ENCODE peak calls at places on chromosomes 12 and 14, in seven cellular contexts. L, C, E, U, D, K and V are unnamed samples.
A peak's percentile ranks its signal among the peaks of the same experiment; 100 is the strongest.

GRCh38 chr14:64937821-64938193 is 4.7 kb downstream of the GPX2 start:
- DNase-seq in L (peak; percentile 46), C (no peak), E (no peak), U (no peak), D (no peak), K (no peak), V (no peak)

GRCh38 chr14:95876769-95877490 is at the start of gene TUNAR:
- DNase-seq in L (peak; percentile 50), C (peak; percentile 73), E (no peak), U (no peak), D (no peak), K (no peak), V (no peak)

GRCh38 chr14:64640839-64641238 is 63.4 kb upstream of the PLEKHG3 start:
- DNase-seq in L (no peak), C (no peak), E (no peak), U (no peak), D (no peak), K (no peak), V (no peak)

GRCh38 chr14:104874571-104875411 is 9.7 kb downstream of the CEP170B start:
- DNase-seq in L (peak; percentile 0), C (no peak), E (no peak), U (no peak), D (no peak), K (no peak), V (no peak)

GRCh38 chr12:20128926-20129325 is 239.4 kb upstream of the PDE3A start:
- DNase-seq in L (no peak), C (no peak), E (no peak), U (no peak), D (no peak), K (no peak), V (no peak)

GRCh38 chr12:94701711-94702110 is 51.4 kb upstream of the TMCC3 start:
- DNase-seq in L (no peak), C (no peak), E (no peak), U (no peak), D (no peak), K (no peak), V (no peak)

GRCh38 chr12:29782821-29783772 is 645 bp downstream of the TMTC1 start:
- DNase-seq in L (peak; percentile 81), C (peak; percentile 77), E (no peak), U (peak; percentile 43), D (no peak), K (no peak), V (no peak)

GRCh38 chr12:65450610-65451009 is 172.1 kb downstream of the MSRB3 start:
- DNase-seq in L (no peak), C (no peak), E (no peak), U (no peak), D (no peak), K (no peak), V (no peak)

GRCh38 chr12:6632026-6632978 is 3.5 kb downstream of the LPAR5 start:
- DNase-seq in L (no peak), C (peak; percentile 61), E (no peak), U (no peak), D (peak; percentile 46), K (peak; percentile 69), V (peak; percentile 62)

GRCh38 chr12:105773501-105773900 is 365.3 kb downstream of the NUAK1 start:
- DNase-seq in L (no peak), C (no peak), E (no peak), U (no peak), D (no peak), K (no peak), V (no peak)

GRCh38 chr12:65495233-65495632 is 216.8 kb downstream of the MSRB3 start:
- DNase-seq in L (peak; percentile 77), C (no peak), E (no peak), U (no peak), D (no peak), K (no peak), V (no peak)

GRCh38 chr14:33809456-33809855 is 141.4 kb downstream of the EGLN3 start:
- DNase-seq in L (no peak), C (no peak), E (no peak), U (no peak), D (no peak), K (no peak), V (no peak)

GRCh38 chr12:62709321-62709720 is 225.6 kb downstream of the PPM1H start:
- DNase-seq in L (no peak), C (no peak), E (no peak), U (no peak), D (no peak), K (no peak), V (no peak)

GRCh38 chr12:26017484-26018211 is 59.2 kb downstream of the RASSF8 start:
- DNase-seq in L (peak; percentile 61), C (peak; percentile 85), E (peak; percentile 67), U (no peak), D (no peak), K (peak; percentile 2), V (no peak)

GRCh38 chr12:109987615-109988014 is 8.6 kb downstream of the GIT2 start:
- DNase-seq in L (no peak), C (no peak), E (no peak), U (no peak), D (no peak), K (no peak), V (peak; percentile 26)

GRCh38 chr14:37466623-37467088 is 128.4 kb downstream of the FOXA1 start:
- DNase-seq in L (no peak), C (no peak), E (no peak), U (no peak), D (no peak), K (no peak), V (no peak)

DNA sequence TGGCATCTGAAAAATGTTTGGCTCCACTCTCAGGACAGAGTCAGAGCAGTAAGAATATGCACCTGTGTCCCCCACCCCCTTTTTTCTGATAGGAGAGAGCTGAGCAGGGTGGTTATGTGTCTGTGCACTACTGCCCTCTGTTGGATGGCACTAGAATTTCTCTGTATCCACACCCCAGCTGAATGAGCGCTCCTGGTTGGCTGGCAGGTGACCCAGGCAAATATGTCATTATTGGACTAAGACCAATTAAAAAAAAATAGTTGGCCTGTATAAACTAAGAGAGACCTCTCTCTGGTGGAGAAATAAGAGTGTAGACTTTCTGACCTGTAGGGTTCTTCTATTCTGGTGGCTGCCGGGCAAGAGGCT is 107.0 kb downstream of the PTCSC3 start:
- DNase-seq in L (peak; percentile 41), C (peak; percentile 71), E (peak; percentile 24), U (no peak), D (no peak), K (peak; percentile 16), V (peak; percentile 43)
- H3K27ac ChIP-seq in L (no peak overlapping the region), C (no peak overlapping the region), E (no peak overlapping the region), U (no peak overlapping the region), D (no peak overlapping the region), K (no peak overlapping the region), V (no peak overlapping the region)

GRCh38 chr14:24535737-24536136 is 27.7 kb upstream of the CMA1 start:
- DNase-seq in L (no peak), C (no peak), E (no peak), U (no peak), D (no peak), K (no peak), V (no peak)
- H3K4me3 ChIP-seq in L (no peak overlapping the region), C (no peak overlapping the region), E (no peak overlapping the region), U (no peak overlapping the region), D (no peak overlapping the region), K (no peak overlapping the region), V (no peak overlapping the region)

GRCh38 chr12:13176257-13176656 is 20.3 kb upstream of the EMP1 start:
- DNase-seq in L (no peak), C (no peak), E (no peak), U (no peak), D (no peak), K (no peak), V (no peak)
- H3K4me1 ChIP-seq in L (peaks cover 84% of the 10 kb centered on the region), C (peaks cover 43% of the 10 kb centered on the region), E (no peaks in the 10 kb centered on the region), U (peaks cover 41% of the 10 kb centered on the region), D (peaks cover 14% of the 10 kb centered on the region), K (peaks cover 18% of the 10 kb centered on the region), V (peaks cover 10% of the 10 kb centered on the region)

GRCh38 chr12:51270067-51270846 is at the start of gene SMAGP:
- DNase-seq in L (peak; percentile 66), C (peak; percentile 89), E (no peak), U (peak; percentile 64), D (peak; percentile 34), K (peak; percentile 54), V (peak; percentile 47)
- H3K27ac ChIP-seq in L (peak within 1 kb of the TSS; percentile 78), C (no peak within 1 kb of the TSS), E (no peak within 1 kb of the TSS), U (peak within 1 kb of the TSS; percentile 84), D (peak within 1 kb of the TSS; percentile 42), K (peak within 1 kb of the TSS; percentile 25), V (no peak within 1 kb of the TSS)

DNA sequence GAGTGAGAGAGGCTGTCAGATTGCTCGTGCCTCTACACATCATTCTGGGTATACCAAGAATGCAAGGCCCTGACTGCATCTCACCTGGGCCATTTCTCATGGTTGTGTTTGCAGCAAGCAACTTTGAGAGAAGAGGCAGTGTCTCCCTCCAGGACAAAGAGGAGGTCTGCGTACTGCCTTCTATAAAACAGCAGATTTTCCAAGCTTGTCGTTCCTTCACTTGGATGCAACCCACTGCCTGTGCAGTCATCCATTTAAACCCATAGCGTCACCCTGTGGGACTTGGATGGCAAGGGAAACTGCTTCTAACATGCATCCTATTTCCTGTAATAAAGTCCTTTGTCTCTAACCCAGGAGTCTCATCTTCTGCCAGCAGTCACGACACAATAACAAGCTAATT is 1.3 kb downstream of the POMT2 start:
- DNase-seq in L (peak; percentile 51), C (no peak), E (no peak), U (no peak), D (no peak), K (no peak), V (no peak)
- H3K4me3 ChIP-seq in L (peak overlapping the region; percentile 85), C (peak overlapping the region; percentile 75), E (peak overlapping the region; percentile 86), U (no peak overlapping the region), D (no peak overlapping the region), K (no peak overlapping the region), V (no peak overlapping the region)

GRCh38 chr12:27334721-27335082 is 2.1 kb downstream of the BMAL2 start:
- DNase-seq in L (no peak), C (no peak), E (no peak), U (no peak), D (no peak), K (no peak), V (no peak)
- H3K4me1 ChIP-seq in L (peaks cover 22% of the 10 kb centered on the region), C (peaks cover 18% of the 10 kb centered on the region), E (peaks cover 46% of the 10 kb centered on the region), U (peaks cover 17% of the 10 kb centered on the region), D (peaks cover 11% of the 10 kb centered on the region), K (peaks cover 11% of the 10 kb centered on the region), V (peaks cover 12% of the 10 kb centered on the region)

DNA sequence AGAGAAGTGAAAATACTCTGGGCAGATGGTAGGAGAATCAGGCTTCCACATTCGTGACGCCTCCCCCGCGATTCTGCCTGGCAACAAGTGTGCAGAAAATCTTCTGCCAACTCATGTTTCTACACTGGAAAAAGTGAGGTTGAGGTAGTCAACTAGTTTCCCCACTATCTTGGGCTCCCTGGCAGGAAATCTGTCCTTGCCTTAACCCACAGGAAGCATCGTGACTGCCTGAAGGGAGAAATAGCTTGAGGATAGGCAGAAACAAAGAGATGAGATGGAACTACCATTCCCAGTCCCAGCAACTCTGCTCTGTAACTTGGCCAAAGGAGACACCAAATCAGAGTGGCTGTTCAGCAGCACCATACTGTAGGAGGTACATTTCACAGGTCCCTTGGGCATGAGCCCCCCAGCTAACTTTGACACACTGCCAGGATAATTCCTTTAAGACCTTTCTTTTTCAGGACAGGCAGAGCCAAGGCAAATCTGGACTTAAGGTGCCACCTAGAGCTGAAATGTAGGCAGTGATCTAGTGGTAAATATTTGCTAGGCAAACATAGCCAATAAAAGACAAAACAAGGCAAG is 205.0 kb downstream of the PTPRO start:
- DNase-seq in L (peak; percentile 60), C (peak; percentile 45), E (no peak), U (peak; percentile 12), D (no peak), K (no peak), V (no peak)
- H3K27ac ChIP-seq in L (no peak overlapping the region), C (no peak overlapping the region), E (no peak overlapping the region), U (no peak overlapping the region), D (no peak overlapping the region), K (no peak overlapping the region), V (no peak overlapping the region)